ENCODE peak calls at places on chromosomes 2 and 18, in seven cellular contexts. G, E, F, M, N, J and D are unnamed samples.

GRCh38 chr2:1769703-1770422 is 25.5 kb upstream of the PXDN start:
- DNase-seq in F (peak; percentile 91), M (peak; percentile 92), G (peak; percentile 71), E (peak; percentile 93), N (peak; percentile 57), J (peak; percentile 51), D (peak; percentile 88)

GRCh38 chr2:209499071-209499470 is 75.2 kb downstream of the MAP2 start:
- DNase-seq in M (no peak), E (no peak), F (peak; percentile 29), J (no peak), G (no peak), N (no peak), D (no peak)

GRCh38 chr2:180158961-180159360 is 151.9 kb upstream of the CWC22 start:
- DNase-seq in N (no peak), F (no peak), J (no peak), E (no peak), M (no peak), G (no peak), D (no peak)

GRCh38 chr2:1672738-1673137 is 71.6 kb downstream of the PXDN start:
- DNase-seq in J (no peak), N (no peak), M (no peak), E (no peak), F (no peak), G (no peak), D (no peak)

GRCh38 chr2:64675860-64676259 is 22.1 kb upstream of the SERTAD2 start:
- DNase-seq in E (no peak), G (no peak), J (no peak), N (peak; percentile 71), F (peak; percentile 90), M (peak; percentile 30), D (no peak)

GRCh38 chr18:38481576-38481975 is 916.0 kb upstream of the CELF4 start:
- DNase-seq in F (no peak), G (no peak), J (no peak), E (no peak), M (no peak), N (no peak), D (no peak)

GRCh38 chr2:195660265-195660890 is 3.4 kb downstream of the SLC39A10 start:
- DNase-seq in G (no peak), N (peak; percentile 80), E (peak; percentile 40), F (peak; percentile 85), J (peak; percentile 78), M (peak; percentile 87), D (peak; percentile 83)

GRCh38 chr2:24210106-24210455 is 35.2 kb downstream of the FAM228A start:
- DNase-seq in M (no peak), N (no peak), G (no peak), E (no peak), J (no peak), F (no peak), D (no peak)

GRCh38 chr18:74608681-74609080 is 11.0 kb downstream of the ZNF407 start:
- DNase-seq in M (no peak), J (no peak), F (no peak), G (no peak), N (no peak), E (no peak), D (no peak)

GRCh38 chr18:71529708-71530303 is 1014.3 kb downstream of the CBLN2 start:
- DNase-seq in F (peak; percentile 96), E (no peak), G (no peak), M (no peak), J (peak; percentile 62), N (no peak), D (no peak)

GRCh38 chr18:2971741-2972552 is 41.0 kb downstream of the LPIN2 start:
- DNase-seq in G (no peak), M (no peak), F (no peak), J (no peak), E (no peak), N (peak; percentile 75), D (no peak)

GRCh38 chr2:120238728-120239487 is 13.7 kb upstream of the RALB start:
- DNase-seq in M (peak; percentile 90), G (peak; percentile 80), J (peak; percentile 77), F (peak; percentile 93), E (peak; percentile 25), N (peak; percentile 97), D (no peak)

GRCh38 chr2:230828272-230828961 is 36.3 kb upstream of the ITM2C start:
- DNase-seq in F (no peak), N (peak; percentile 18), G (no peak), E (peak; percentile 51), J (no peak), M (no peak), D (no peak)

GRCh38 chr2:59276033-59276432 is 1034.9 kb upstream of the FANCL start:
- DNase-seq in M (no peak), J (no peak), E (peak; percentile 39), G (no peak), F (no peak), N (no peak), D (peak; percentile 46)

GRCh38 chr2:99772766-99773331 is 283.0 kb upstream of the REV1 start:
- DNase-seq in N (no peak), M (no peak), F (no peak), G (no peak), E (no peak), J (no peak), D (no peak)

GRCh38 chr2:46074501-46074900 is 222.7 kb upstream of the EPAS1 start:
- DNase-seq in G (no peak), J (peak; percentile 58), N (no peak), F (no peak), E (no peak), M (no peak), D (no peak)

GRCh38 chr2:19569300-19569791 is 210.9 kb upstream of the OSR1 start:
- DNase-seq in M (peak; percentile 28), F (peak; percentile 84), G (no peak), E (no peak), J (no peak), N (peak; percentile 35), D (peak; percentile 43)

GRCh38 chr18:41714872-41715271 is 240.2 kb upstream of the PIK3C3 start:
- DNase-seq in G (no peak), M (peak; percentile 14), J (no peak), E (no peak), F (no peak), N (no peak), D (no peak)

GRCh38 chr2:10908195-10908594 is 3.5 kb upstream of the KCNF1 start:
- DNase-seq in N (no peak), J (no peak), E (peak; percentile 9), M (no peak), F (no peak), G (no peak), D (no peak)

GRCh38 chr2:174442546-174443510 is 44.0 kb downstream of the GPR155 start:
- DNase-seq in J (no peak), F (peak; percentile 89), E (no peak), G (peak; percentile 26), M (peak; percentile 31), N (peak; percentile 83), D (peak; percentile 2)

GRCh38 chr2:3131636-3132326 is 245.8 kb downstream of the EIPR1 start:
- DNase-seq in E (no peak), F (no peak), J (no peak), G (no peak), N (peak; percentile 5), M (no peak), D (no peak)

DNA sequence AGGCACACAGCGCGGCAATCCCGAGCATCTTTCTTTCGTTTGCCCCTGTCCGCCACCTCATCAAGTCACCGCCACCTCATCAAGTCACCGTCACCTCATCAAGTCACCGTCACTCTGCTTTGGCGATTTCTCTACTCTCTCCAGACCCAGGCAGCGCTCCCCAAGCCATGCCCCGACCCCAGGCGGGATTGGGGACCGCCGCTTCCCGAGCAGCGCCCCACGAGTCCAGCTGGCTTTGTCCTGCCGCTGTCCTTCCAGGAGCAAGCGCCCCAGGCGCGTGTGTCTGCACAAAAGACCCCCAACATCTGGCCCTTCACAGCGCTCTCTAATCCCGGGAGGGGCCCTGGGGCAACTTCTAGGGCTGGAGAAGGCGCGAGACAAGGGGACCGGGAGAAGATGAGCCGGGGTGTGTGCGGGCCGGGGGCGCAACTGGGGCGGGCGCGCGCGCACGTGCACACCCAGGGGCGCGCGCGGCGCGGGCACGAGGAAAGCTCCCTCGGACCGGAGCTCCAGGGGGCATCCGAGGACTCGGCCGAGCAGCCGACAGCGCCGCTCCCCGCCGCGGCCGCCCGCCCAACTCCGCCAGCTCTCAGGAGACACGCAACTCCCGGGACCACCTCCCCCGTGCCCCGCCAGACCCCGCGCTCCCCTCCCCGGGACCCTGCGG is 630 bp upstream of the RNF152 start:
- DNase-seq in F (no peak), E (peak; percentile 46), N (peak; percentile 78), J (peak; percentile 68), G (no peak), M (peak; percentile 85), D (peak; percentile 81)
- H2AFZ ChIP-seq in F (peak overlapping the region; percentile 97), E (no peak overlapping the region), N (peak overlapping the region; percentile 83), J (peak overlapping the region; percentile 94), G (no peak overlapping the region), M (peak overlapping the region; percentile 98), D (peak overlapping the region; percentile 76)

GRCh38 chr2:15911686-15912085 is 28.7 kb upstream of the MYCN start:
- DNase-seq in G (no peak), M (no peak), J (no peak), N (no peak), F (no peak), E (no peak), D (no peak)

GRCh38 chr2:15909736-15910135 is 30.6 kb upstream of the MYCN start:
- DNase-seq in F (no peak), M (no peak), J (no peak), E (no peak), N (no peak), G (no peak), D (no peak)

GRCh38 chr2:15914981-15915380 is 25.4 kb upstream of the MYCN start:
- DNase-seq in F (no peak), J (no peak), E (no peak), N (no peak), M (no peak), G (no peak), D (no peak)

GRCh38 chr2:15913146-15913545 is 27.2 kb upstream of the MYCN start:
- DNase-seq in J (no peak), E (no peak), M (no peak), N (no peak), F (no peak), G (no peak), D (no peak)

DNA sequence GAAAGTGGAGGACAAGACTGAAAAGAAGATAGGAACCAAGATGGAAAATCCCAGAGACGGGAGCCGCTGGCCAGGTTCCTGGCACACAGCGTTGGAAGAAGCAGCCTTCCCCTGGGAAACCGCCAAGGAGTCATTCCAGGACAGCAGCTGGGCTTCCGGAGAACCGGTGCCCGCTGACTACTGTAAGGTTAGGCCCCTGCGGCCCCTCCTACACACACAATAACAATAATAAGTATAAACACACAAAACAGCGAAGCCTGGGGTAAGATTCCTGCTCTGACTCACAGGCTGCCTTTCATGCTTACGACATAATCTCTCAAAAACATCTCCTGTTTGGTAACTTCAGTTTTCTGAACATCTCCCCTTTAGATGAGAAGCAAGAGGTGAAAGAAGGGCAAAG is 28.1 kb upstream of the MYCN start:
- DNase-seq in E (no peak), M (peak; percentile 72), N (peak; percentile 46), G (no peak), J (peak; percentile 88), F (peak; percentile 49), D (no peak)
- H2AFZ ChIP-seq in E (no peak overlapping the region), M (no peak overlapping the region), N (no peak overlapping the region), G (no peak overlapping the region), J (no peak overlapping the region), F (no peak overlapping the region), D (no peak overlapping the region)

GRCh38 chr18:68803371-68803770 is 5.5 kb downstream of the CCDC102B start:
- DNase-seq in F (no peak), J (no peak), N (peak; percentile 73), G (no peak), E (no peak), M (peak; percentile 17), D (peak; percentile 39)
- H2AFZ ChIP-seq in F (no peak overlapping the region), J (no peak overlapping the region), N (no peak overlapping the region), G (no peak overlapping the region), E (no peak overlapping the region), M (no peak overlapping the region), D (no peak overlapping the region)

GRCh38 chr2:55846426-55846825 is 77.2 kb downstream of the EFEMP1 start:
- DNase-seq in J (no peak), E (no peak), G (no peak), N (no peak), F (no peak), M (no peak), D (no peak)
- H2AFZ ChIP-seq in J (no peak overlapping the region), E (no peak overlapping the region), G (no peak overlapping the region), N (no peak overlapping the region), F (no peak overlapping the region), M (no peak overlapping the region), D (no peak overlapping the region)